ENCODE peak calls at places on chromosomes 1 and 21, in five cellular contexts. P is AG10803, I is psoas muscle, G is Panc1, K is AG09309. W is an unnamed sample.

GRCh38 chr1:93702102-93702827 is 20.6 kb upstream of the BCAR3 start:
- DNase-seq in P (no peak), I (peak; percentile 58), G (no peak), K (no peak), W (no peak)

GRCh38 chr1:39936724-39937491 is 18.0 kb upstream of the MFSD2A start:
- DNase-seq in P (no peak), I (no peak), G (no peak), K (no peak), W (no peak)

GRCh38 chr1:225962440-225962975 is 21.5 kb upstream of the LEFTY2 start:
- DNase-seq in P (no peak), I (peak; percentile 29), G (no peak), K (no peak), W (no peak)

GRCh38 chr21:46112731-46113215 is 14.9 kb downstream of the COL6A2 start:
- DNase-seq in P (no peak), I (no peak), G (no peak), K (no peak), W (no peak)

GRCh38 chr21:43294194-43294902 is 125.5 kb downstream of the CRYAA start:
- DNase-seq in P (no peak), I (peak; percentile 2), G (no peak), K (no peak), W (no peak)

GRCh38 chr1:9792156-9793042 is 31.4 kb downstream of the CLSTN1 start:
- DNase-seq in P (peak; percentile 6), I (no peak), G (no peak), K (no peak), W (no peak)

GRCh38 chr21:44923481-44924084 is 2.9 kb upstream of the ITGB2 start:
- DNase-seq in P (no peak), I (no peak), G (no peak), K (no peak), W (no peak)

GRCh38 chr1:26121854-26122773 is 10.5 kb downstream of the PDIK1L start:
- DNase-seq in P (peak; percentile 43), I (no peak), G (no peak), K (no peak), W (no peak)

GRCh38 chr1:108000620-108001105 is 35.7 kb upstream of the VAV3 start:
- DNase-seq in P (peak; percentile 26), I (peak; percentile 21), G (no peak), K (no peak), W (peak; percentile 26)

DNA sequence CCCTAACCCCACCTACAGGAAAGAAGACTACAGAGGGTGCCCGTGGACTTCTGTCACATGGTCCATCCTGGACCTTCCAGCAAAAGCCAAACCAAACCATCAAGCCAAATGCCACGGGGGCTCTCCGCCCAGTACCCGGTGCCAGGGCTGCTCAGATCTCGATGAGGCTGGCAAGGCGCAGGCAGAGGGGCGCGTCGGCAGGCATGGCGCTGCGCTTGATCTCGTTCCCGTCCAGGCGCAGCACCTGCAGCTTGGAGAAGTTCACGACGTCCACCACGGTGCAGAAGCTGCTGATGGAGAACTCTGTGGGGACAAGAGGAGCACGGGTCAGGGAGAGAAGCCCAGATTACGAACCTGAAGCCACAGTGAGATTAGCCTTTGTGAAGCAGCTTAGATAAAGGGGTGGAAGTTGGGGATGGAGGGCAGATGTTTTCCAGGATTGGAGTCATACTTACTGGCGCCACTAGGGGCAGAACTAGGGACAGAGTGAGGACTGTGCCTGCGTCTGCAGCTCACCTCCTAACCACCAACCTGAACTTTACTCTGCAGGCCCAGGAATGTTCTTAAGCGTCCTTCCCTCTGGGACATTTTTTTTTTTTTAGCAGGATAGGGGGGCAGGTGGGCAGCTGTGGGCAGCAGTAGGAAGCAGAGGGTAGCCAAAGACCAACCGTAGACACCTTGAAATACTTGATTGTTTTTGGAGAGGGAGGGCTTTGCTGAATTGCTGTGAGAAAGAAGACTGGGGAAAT is 8.6 kb downstream of the FMOD start:
- DNase-seq in P (peak; percentile 30), I (no peak), G (no peak), K (no peak), W (peak; percentile 49)
- H3K4me3 ChIP-seq in P (no peak overlapping the region), I (no peak overlapping the region), G (no peak overlapping the region), K (no peak overlapping the region), W (no peak overlapping the region)

DNA sequence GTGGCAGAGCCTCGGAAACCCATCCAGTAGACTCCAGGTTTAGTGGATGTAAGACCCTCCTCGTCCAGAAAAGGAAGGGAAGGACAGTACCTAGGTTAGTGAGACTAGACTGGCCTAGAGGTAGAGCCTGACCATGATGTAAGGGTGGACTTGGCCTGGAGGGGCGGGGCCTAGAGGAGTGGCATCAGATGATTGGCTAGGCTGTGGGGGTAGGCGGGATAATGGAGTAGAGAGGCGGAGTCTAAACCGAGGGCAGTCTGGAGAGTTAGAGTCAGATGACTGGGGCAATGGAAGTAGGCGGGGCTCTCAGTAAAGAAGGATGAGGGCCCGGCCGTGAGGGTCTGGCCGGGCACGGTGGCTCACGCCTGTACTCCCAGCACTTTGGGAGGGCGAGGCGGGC is 70.1 kb downstream of the EPHB2 start:
- DNase-seq in P (no peak), I (no peak), G (peak; percentile 13), K (no peak), W (peak; percentile 37)
- TF ChIP-seq CTCF in P (no peak), I (no peak), G (no peak), K (no peak), W (no peak)

DNA sequence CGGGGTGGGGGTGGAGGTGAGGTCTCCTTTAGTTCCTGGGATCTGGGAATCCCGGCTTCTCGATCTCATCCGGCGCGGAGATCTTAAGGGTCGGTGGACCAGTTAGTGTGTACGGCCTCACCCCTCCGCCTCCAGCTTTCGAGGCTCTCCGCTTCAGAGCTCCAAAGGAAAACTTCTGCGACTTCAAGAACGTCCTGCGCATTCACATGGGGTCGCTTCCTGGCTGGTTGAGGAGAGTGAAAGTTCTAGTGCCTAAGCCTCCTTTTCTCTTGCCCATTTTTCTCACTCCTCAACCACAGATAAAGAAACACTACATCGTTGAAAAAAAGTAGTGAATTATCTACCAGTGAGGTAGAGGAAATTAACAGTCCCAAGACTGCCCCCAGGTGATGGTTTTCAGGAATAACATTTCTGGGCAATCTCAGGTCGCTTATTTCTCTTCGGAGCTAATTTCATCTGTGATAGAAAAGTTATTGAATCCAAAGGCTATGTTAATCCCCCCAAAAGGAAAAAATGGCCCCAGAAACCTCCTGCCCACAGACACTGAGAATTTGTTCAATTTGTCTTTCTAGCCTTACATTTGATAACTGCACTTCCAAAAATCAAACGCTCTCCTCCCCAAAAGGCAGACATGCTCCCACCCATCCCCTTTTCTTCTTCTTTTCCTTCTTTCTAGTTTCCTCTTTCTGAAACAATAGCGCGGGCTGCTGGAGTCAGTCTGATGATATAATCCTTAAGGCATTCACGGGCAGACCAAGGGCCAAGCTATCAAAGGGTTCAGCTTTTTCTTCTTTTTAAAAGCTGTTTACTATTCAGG is 20.5 kb upstream of the TBX15 start:
- DNase-seq in P (peak; percentile 65), I (no peak), G (peak; percentile 8), K (no peak), W (no peak)
- H3K4me3 ChIP-seq in P (peak overlapping the region; percentile 1), I (peak overlapping the region; percentile 28), G (no peak overlapping the region), K (peak overlapping the region; percentile 13), W (no peak overlapping the region)

GRCh38 chr1:181909010-181909409 is 152.5 kb downstream of the ZNF648 start:
- DNase-seq in P (no peak), I (no peak), G (no peak), K (no peak), W (no peak)

GRCh38 chr1:181905944-181906597 is 155.4 kb downstream of the ZNF648 start:
- DNase-seq in P (no peak), I (no peak), G (no peak), K (no peak), W (no peak)

GRCh38 chr1:181911715-181912114 is 149.8 kb downstream of the ZNF648 start:
- DNase-seq in P (no peak), I (no peak), G (no peak), K (no peak), W (no peak)

GRCh38 chr1:181910905-181911304 is 150.6 kb downstream of the ZNF648 start:
- DNase-seq in P (no peak), I (no peak), G (no peak), K (no peak), W (no peak)

DNA sequence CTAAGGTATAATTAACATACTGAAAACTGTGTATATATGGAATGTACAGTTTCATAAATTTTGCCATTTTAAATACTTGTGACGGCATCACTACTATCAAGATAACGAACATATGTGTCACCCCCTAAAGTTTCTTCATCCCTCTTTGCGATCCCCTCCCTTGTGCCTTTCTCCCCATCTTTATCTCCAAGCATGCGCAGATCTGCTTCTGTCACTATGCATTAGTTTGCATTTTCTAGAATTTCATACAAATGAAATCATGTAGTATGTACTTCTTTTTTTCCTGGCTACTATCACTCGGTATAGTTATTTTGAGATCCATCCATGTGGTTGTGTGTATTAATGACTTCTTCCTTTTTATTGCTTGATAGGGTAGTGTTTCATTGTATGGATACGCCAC is 154.9 kb downstream of the ZNF648 start:
- DNase-seq in P (no peak), I (no peak), G (no peak), K (no peak), W (no peak)
- TF ChIP-seq CTCF in P (no peak), I (no peak), G (no peak), K (no peak), W (no peak)

DNA sequence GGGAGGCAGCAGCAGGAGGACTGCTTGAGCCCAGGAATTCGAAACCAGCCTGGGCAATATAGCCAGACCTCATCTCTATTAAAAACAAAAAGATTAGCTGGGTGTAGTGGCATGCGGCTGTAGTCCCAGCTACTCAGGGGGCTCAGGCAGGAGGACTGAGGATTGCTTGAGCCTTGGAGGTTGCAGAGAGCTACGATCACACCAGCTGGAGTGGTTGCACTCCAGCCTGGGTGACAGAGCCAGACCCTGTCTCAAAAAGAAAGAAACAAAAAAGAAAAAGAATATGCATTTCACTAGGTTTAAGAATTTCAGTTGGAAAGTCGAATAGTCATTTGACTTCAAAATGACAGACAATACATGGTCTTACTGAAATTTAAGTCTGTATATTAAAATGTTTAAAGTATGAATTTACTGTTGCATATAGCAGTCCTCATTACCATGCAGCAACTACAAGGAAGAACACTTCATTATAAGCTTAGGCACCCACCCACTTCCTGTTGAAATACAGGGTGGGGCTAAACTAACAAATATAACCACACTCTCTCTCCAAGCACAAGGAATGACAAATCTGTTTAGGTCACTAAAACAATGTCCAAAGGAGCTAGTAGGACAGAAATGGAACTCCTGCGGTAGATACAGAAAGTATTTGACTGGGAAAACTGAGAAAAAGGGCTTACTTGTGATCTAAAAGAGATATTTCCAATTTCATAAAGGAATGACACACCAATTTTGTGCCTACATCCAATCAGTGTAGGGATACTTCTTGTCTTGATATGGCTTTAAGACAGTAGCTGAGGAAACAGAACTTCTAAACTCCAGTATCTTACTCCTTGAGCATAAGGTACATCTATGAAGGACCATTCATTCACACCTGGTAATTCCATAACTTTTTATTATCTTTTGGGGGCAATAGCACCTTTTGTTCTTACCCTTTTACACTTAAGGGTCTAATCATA is 44.1 kb downstream of the GPR3 start:
- DNase-seq in P (peak; percentile 66), I (no peak), G (peak; percentile 43), K (peak; percentile 17), W (no peak)
- H3K4me3 ChIP-seq in P (no peak overlapping the region), I (no peak overlapping the region), G (no peak overlapping the region), K (no peak overlapping the region), W (no peak overlapping the region)

GRCh38 chr21:29514652-29515247 is 216.0 kb downstream of the BACH1 start:
- DNase-seq in P (no peak), I (no peak), G (no peak), K (no peak), W (no peak)

GRCh38 chr21:29508311-29508710 is 209.6 kb downstream of the BACH1 start:
- DNase-seq in P (no peak), I (no peak), G (no peak), K (no peak), W (no peak)

GRCh38 chr21:29511076-29511475 is 212.4 kb downstream of the BACH1 start:
- DNase-seq in P (peak; percentile 67), I (no peak), G (no peak), K (no peak), W (no peak)

GRCh38 chr21:29513535-29513934 is 214.8 kb downstream of the BACH1 start:
- DNase-seq in P (no peak), I (no peak), G (no peak), K (no peak), W (no peak)
- TF ChIP-seq CTCF in P (no peak), I (no peak), G (no peak), K (no peak), W (no peak)

W was measured in mucosa of descending colon.